ENCODE peak calls at places on chromosomes 6 and 20, in five cellular contexts. C is stomach, N is Peyer's patch, D is left ventricle myocardium inferior, A is cardiac muscle cell. K is an unnamed sample.

GRCh38 chr6:45667265-45667664 is 289.5 kb upstream of the SUPT3H start:
- DNase-seq in N (no peak), C (no peak), A (no peak), D (no peak), K (no peak)

GRCh38 chr6:155372256-155372655 is 58.0 kb upstream of the TFB1M start:
- DNase-seq in D (no peak), C (no peak), A (no peak), N (no peak), K (no peak)

GRCh38 chr6:163529605-163530004 is 115.1 kb downstream of the QKI start:
- DNase-seq in D (no peak), C (no peak), A (no peak), N (no peak), K (no peak)

GRCh38 chr20:6533828-6534388 is 233.6 kb upstream of the BMP2 start:
- DNase-seq in A (no peak), N (no peak), D (no peak), C (no peak), K (no peak)

GRCh38 chr6:7909323-7910276 is 988 bp downstream of the TXNDC5 start:
- DNase-seq in A (peak; percentile 71), C (peak; percentile 57), D (peak; percentile 67), N (no peak), K (peak; percentile 77)

GRCh38 chr20:17614812-17615644 is 45.2 kb downstream of the DSTN start:
- DNase-seq in D (no peak), A (no peak), C (peak; percentile 38), N (peak; percentile 13), K (no peak)

GRCh38 chr20:38143238-38143645 is 21.8 kb downstream of the TGM2 start:
- DNase-seq in C (no peak), N (no peak), A (peak; percentile 20), D (no peak), K (peak; percentile 32)

GRCh38 chr20:19975901-19976300 is 41.3 kb upstream of the NAA20 start:
- DNase-seq in C (peak; percentile 46), A (no peak), D (no peak), N (no peak), K (no peak)

GRCh38 chr6:105991561-105992314 is 94.4 kb upstream of the PRDM1 start:
- DNase-seq in D (no peak), C (peak; percentile 52), N (peak; percentile 51), A (peak; percentile 24), K (no peak)

DNA sequence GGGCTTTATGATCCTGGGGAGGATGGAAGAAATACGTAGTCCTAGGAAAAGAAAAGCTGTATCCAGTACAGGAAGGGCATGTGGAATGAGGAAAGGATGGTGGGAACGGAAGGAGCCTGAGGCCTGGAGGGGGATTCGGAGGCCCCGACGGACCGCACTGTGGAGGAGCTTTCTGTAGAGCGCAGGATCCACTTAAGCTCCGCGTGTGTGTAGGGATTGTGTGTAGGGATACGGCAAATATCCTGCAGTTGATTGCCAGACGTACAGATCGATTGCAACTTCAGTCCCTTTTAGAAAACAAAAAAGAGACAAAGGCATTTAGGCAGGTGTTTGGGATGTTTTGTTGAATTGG is 32.6 kb upstream of the JAG1 start:
- DNase-seq in A (no peak), C (no peak), N (no peak), D (no peak), K (no peak)
- H3K27ac ChIP-seq in A (no peak overlapping the region), C (peak overlapping the region; percentile 52), N (no peak overlapping the region), D (no peak overlapping the region), K (no peak overlapping the region)

DNA sequence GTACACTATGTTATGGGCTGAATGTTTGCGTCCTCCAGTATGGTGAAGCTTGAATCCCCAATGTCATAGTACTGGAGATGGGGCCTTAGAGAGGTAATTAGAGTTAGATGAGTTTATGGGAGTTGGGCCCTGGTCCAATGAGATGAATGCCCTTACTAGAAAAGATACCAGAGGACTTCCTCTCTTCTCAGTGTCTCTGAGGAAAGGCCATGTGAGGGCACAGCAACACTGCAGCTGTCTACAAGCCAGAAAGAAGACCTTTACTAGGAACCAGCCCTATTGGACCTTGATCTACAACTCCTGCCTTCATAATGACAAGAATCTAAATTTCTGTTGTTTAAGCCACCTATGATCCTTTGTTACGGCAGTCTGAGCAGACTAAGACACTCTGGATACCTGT is 31.4 kb upstream of the AKAP7 start:
- DNase-seq in D (no peak), N (no peak), A (no peak), C (no peak), K (no peak)
- H3K27ac ChIP-seq in D (no peak overlapping the region), N (peak overlapping the region; percentile 15), A (no peak overlapping the region), C (no peak overlapping the region), K (no peak overlapping the region)

DNA sequence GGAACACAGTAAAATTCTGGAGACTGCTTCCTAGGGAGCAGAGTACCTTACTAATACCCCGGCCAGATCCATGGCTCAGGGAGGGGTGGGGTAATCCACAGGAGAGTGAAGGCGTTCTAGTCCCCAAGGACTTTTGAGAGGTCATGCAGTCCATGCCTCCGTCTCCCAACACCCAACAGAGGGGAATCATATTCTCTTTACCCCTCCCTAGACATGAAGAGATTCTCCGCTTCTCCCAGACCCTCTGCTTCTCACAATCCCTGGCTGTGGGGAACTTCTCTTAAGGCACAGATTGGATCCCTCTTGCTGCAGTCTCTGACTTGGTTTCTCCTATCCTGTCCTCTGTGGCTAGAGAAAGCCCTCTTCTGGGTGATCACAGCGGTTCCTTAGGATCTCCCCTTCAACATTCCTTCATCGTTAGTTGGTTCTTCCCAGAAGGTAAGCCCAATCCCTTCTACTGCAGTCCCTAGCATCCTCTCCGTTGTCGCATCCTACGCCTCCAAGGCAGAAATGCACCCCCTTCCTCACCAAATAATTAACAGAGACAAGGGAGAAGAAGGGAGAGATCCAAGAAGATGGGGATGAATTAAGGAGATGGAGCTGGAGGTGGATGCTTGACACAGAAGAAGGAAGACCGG is 571 bp downstream of the GGT7 start:
- DNase-seq in D (no peak), C (no peak), N (no peak), A (no peak), K (no peak)
- H3K27ac ChIP-seq in D (peak overlapping the region; percentile 84), C (peak overlapping the region; percentile 68), N (peak overlapping the region; percentile 53), A (no peak overlapping the region), K (no peak overlapping the region)

GRCh38 chr20:22320245-22320915 is 264.0 kb downstream of the FOXA2 start:
- DNase-seq in C (no peak), D (no peak), N (no peak), A (no peak), K (no peak)

GRCh38 chr20:22322513-22322912 is 261.9 kb downstream of the FOXA2 start:
- DNase-seq in N (no peak), D (no peak), A (no peak), C (no peak), K (no peak)

GRCh38 chr20:22315771-22316170 is 268.6 kb downstream of the FOXA2 start:
- DNase-seq in D (no peak), N (no peak), A (no peak), C (no peak), K (no peak)

GRCh38 chr20:22321191-22321590 is 263.2 kb downstream of the FOXA2 start:
- DNase-seq in A (no peak), D (no peak), C (no peak), N (no peak), K (no peak)
- H3K27ac ChIP-seq in A (no peak overlapping the region), D (no peak overlapping the region), C (no peak overlapping the region), N (no peak overlapping the region), K (no peak overlapping the region)